ENCODE peak calls at places on chromosomes 6 and 20, in ten cellular contexts. N, U, V, G, S, J, C, T, H and E are unnamed samples.

GRCh38 chr6:33962186-33962585 is 158.4 kb upstream of the MLN start:
- DNase-seq in N (no peak), U (no peak), V (no peak), G (no peak), S (no peak), J (no peak), C (no peak), T (peak), H (no peak), E (no peak)

GRCh38 chr6:132780770-132781371 is 17.6 kb downstream of the SLC18B1 start:
- DNase-seq in N (no peak), U (no peak), V (no peak), G (peak), S (peak), J (no peak), C (no peak), T (no peak), H (no peak), E (no peak)

GRCh38 chr20:44633187-44633851 is 18.2 kb downstream of the ADA start:
- DNase-seq in N (no peak), U (no peak), V (no peak), G (no peak), S (no peak), J (no peak), C (no peak), T (no peak), H (no peak), E (no peak)

GRCh38 chr20:740162-740561 is 28.1 kb downstream of the SLC52A3 start:
- DNase-seq in N (no peak), U (no peak), V (no peak), G (no peak), S (no peak), J (no peak), C (no peak), T (no peak), H (no peak), E (no peak)

GRCh38 chr6:158770948-158771347 is 48.2 kb downstream of the EZR start:
- DNase-seq in N (no peak), U (no peak), V (no peak), G (no peak), S (no peak), J (no peak), C (no peak), T (no peak), H (no peak), E (no peak)

GRCh38 chr20:20017852-20018245 is 687 bp downstream of the NAA20 start:
- DNase-seq in N (no peak), U (no peak), V (no peak), G (peak), S (peak), J (peak), C (no peak), T (no peak), H (no peak), E (no peak)

GRCh38 chr6:33313105-33313708 is 671 bp downstream of the TAPBP start:
- DNase-seq in N (peak), U (peak), V (peak), G (no peak), S (no peak), J (peak), C (no peak), T (no peak), H (no peak), E (peak)

GRCh38 chr20:63891061-63892002 is 3.6 kb upstream of the DNAJC5 start:
- DNase-seq in N (no peak), U (no peak), V (no peak), G (no peak), S (no peak), J (no peak), C (no peak), T (no peak), H (no peak), E (no peak)

GRCh38 chr6:125882243-125882642 is 74.3 kb upstream of the HINT3 start:
- DNase-seq in N (no peak), U (no peak), V (no peak), G (no peak), S (no peak), J (no peak), C (no peak), T (no peak), H (no peak), E (no peak)

GRCh38 chr6:141326426-141326825 is 806.3 kb upstream of the GJE1 start:
- DNase-seq in N (peak), U (peak), V (no peak), G (peak), S (peak), J (peak), C (no peak), T (no peak), H (no peak), E (no peak)

GRCh38 chr6:130851026-130851425 is 23.8 kb downstream of the SMLR1 start:
- DNase-seq in N (no peak), U (no peak), V (no peak), G (no peak), S (no peak), J (no peak), C (no peak), T (no peak), H (no peak), E (no peak)

GRCh38 chr6:135211306-135211702 is 30.2 kb downstream of the MYB start:
- DNase-seq in N (no peak), U (no peak), V (no peak), G (no peak), S (no peak), J (no peak), C (no peak), T (no peak), H (no peak), E (no peak)

GRCh38 chr6:135212020-135212806 is 31.1 kb downstream of the MYB start:
- DNase-seq in N (no peak), U (no peak), V (no peak), G (no peak), S (no peak), J (no peak), C (no peak), T (no peak), H (no peak), E (no peak)

GRCh38 chr6:135210632-135211305 is 29.7 kb downstream of the MYB start:
- DNase-seq in N (no peak), U (no peak), V (no peak), G (no peak), S (no peak), J (no peak), C (no peak), T (no peak), H (no peak), E (no peak)

GRCh38 chr6:135212935-135213334 is 31.8 kb downstream of the MYB start:
- DNase-seq in N (no peak), U (no peak), V (no peak), G (no peak), S (no peak), J (no peak), C (no peak), T (no peak), H (no peak), E (no peak)

GRCh38 chr6:135209803-135210202 is 28.7 kb downstream of the MYB start:
- DNase-seq in N (no peak), U (no peak), V (no peak), G (no peak), S (no peak), J (no peak), C (no peak), T (no peak), H (no peak), E (no peak)
- H3K4me3 ChIP-seq in N (no peak), U (no peak), V (no peak), G (no peak), S (no peak), J (no peak), C (no peak), T (no peak), H (no peak), E (no peak)

GRCh38 chr20:35003211-35004031 is 47.8 kb downstream of the MYH7B start:
- DNase-seq in N (no peak), U (peak), V (no peak), G (no peak), S (no peak), J (no peak), C (no peak), T (no peak), H (no peak), E (no peak)

GRCh38 chr20:35000311-35000921 is 44.7 kb downstream of the MYH7B start:
- DNase-seq in N (no peak), U (no peak), V (no peak), G (no peak), S (no peak), J (no peak), C (no peak), T (no peak), H (no peak), E (no peak)

GRCh38 chr20:35000922-35001595 is 45.4 kb downstream of the MYH7B start:
- DNase-seq in N (no peak), U (no peak), V (no peak), G (no peak), S (no peak), J (no peak), C (no peak), T (no peak), H (no peak), E (no peak)

GRCh38 chr20:35002426-35003210 is 47.0 kb downstream of the MYH7B start:
- DNase-seq in N (no peak), U (no peak), V (no peak), G (no peak), S (no peak), J (no peak), C (no peak), T (no peak), H (no peak), E (no peak)

DNA sequence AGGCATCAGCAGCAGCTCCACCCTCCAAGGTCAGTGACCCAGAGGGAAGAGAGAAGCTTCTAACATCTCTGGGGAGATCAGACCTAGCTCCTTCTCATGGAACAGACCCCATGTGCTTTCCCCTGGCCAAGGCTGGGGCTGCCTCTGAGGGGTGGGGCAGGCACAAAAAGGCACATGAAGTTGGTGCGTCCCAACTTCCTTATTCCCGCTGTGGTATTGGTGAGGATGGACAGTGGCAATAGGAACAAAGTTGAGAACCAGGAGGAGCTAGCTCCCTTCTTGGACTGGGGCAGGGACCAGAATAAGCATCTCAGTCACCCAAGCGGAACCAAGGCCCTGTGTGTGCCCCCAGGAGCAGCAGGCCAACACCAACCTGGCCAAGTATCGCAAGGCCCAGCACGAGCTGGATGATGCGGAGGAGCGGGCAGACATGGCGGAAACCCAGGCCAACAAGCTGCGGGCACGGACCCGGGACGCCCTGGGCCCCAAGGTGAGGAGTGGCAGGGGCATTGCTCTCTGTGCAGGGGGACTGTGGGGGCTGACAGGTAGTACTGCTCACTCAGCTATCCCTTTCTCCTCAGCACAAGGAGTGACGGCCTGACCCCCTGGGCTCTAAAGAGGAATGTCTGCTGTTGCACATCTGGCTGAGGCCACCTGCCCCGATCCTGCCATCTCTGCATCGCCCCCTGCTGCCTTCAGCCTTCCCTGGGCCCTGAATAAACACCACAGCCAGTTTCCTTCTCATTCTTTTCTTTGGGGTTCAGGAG is 46.1 kb downstream of the MYH7B start:
- DNase-seq in N (no peak), U (no peak), V (no peak), G (no peak), S (no peak), J (no peak), C (no peak), T (no peak), H (no peak), E (no peak)
- TF ChIP-seq EP300 in N (no peak), U (no peak), V (no peak), G (no peak), S (no peak), J (no peak), C (no peak), T (no peak), H (no peak), E (no peak)

GRCh38 chr6:48774276-48774675 is 663.3 kb upstream of the PTCHD4 start:
- DNase-seq in N (no peak), U (no peak), V (no peak), G (no peak), S (no peak), J (no peak), C (no peak), T (no peak), H (no peak), E (no peak)
- H3K27ac ChIP-seq in N (no peak), U (no peak), V (no peak), G (no peak), S (no peak), J (no peak), C (no peak), T (no peak), H (no peak), E (no peak)

GRCh38 chr6:161374971-161375873 is 101.4 kb upstream of the AGPAT4 start:
- DNase-seq in N (peak), U (peak), V (peak), G (peak), S (peak), J (peak), C (no peak), T (no peak), H (no peak), E (peak)
- H3K4me3 ChIP-seq in N (no peak), U (no peak), V (peak), G (no peak), S (no peak), J (peak), C (no peak), T (peak), H (no peak), E (no peak)

GRCh38 chr6:144330588-144330987 is 45.5 kb downstream of the UTRN start:
- DNase-seq in N (no peak), U (no peak), V (peak), G (no peak), S (no peak), J (no peak), C (no peak), T (no peak), H (peak), E (peak)

GRCh38 chr6:144330017-144330416 is 44.9 kb downstream of the UTRN start:
- DNase-seq in N (no peak), U (no peak), V (no peak), G (no peak), S (no peak), J (no peak), C (no peak), T (no peak), H (peak), E (no peak)

GRCh38 chr6:144334150-144334708 is 49.1 kb downstream of the UTRN start:
- DNase-seq in N (no peak), U (no peak), V (no peak), G (no peak), S (no peak), J (peak), C (no peak), T (no peak), H (peak), E (peak)

GRCh38 chr6:144332177-144332576 is 47.0 kb downstream of the UTRN start:
- DNase-seq in N (no peak), U (no peak), V (no peak), G (no peak), S (no peak), J (no peak), C (no peak), T (no peak), H (no peak), E (no peak)

DNA sequence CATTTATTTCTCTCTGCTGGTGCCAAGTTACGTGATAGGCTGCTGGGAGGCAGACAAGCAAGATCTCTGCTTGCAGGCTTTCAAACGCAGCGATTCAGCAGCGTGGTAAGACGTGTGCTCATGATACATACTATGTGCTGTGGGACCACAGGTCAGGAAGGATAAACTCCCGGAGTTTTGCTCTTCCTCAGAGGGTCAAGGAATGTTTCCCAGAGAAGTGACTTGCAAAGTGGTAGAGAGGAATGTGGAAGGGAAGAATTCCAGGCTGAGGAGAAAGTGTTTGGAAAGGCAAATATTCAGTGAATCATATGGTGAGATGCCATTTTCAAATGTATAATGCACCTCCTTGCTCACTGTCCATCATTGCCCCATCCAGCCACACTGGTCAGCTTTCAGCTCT is 46.5 kb downstream of the UTRN start:
- DNase-seq in N (no peak), U (no peak), V (no peak), G (no peak), S (peak), J (no peak), C (no peak), T (no peak), H (peak), E (no peak)
- TF ChIP-seq EP300 in N (no peak), U (no peak), V (no peak), G (no peak), S (no peak), J (no peak), C (no peak), T (no peak), H (no peak), E (no peak)